ENCODE peak calls at places on chromosomes 11 and 22, in four cellular contexts. W is neural progenitor cell, H is thoracic aorta, X is heart left ventricle. T is an unnamed sample. For H3K36me3, the result is how much of the 10 kb centered on the place peaks cover.

GRCh38 chr11:103536335-103536722 is 427.1 kb downstream of the DYNC2H1 start:
- DNase-seq in W (no peak), H (no peak), X (no peak), T (no peak)

GRCh38 chr11:115613986-115614625 is 109.9 kb upstream of the CADM1 start:
- DNase-seq in W (no peak), H (no peak), X (no peak), T (no peak)

GRCh38 chr11:126772267-126772666 is 228.3 kb downstream of the KIRREL3 start:
- DNase-seq in W (no peak), H (no peak), X (no peak), T (no peak)

GRCh38 chr11:122162095-122162494 is 46.1 kb upstream of the BLID start:
- DNase-seq in W (no peak), H (no peak), X (no peak), T (no peak)

GRCh38 chr11:37449146-37449545 is 851.1 kb upstream of the RAG2 start:
- DNase-seq in W (peak), H (no peak), X (no peak), T (no peak)

GRCh38 chr22:19168088-19168890 is 10.2 kb downstream of the SLC25A1 start:
- DNase-seq in W (peak), H (no peak), X (no peak), T (no peak)

GRCh38 chr11:70541176-70541575 is 142.8 kb downstream of the CTTN start:
- DNase-seq in W (no peak), H (no peak), X (peak), T (no peak)

GRCh38 chr22:42745118-42745517 is 24.4 kb upstream of the A4GALT start:
- DNase-seq in W (no peak), H (no peak), X (no peak), T (no peak)

GRCh38 chr22:36612458-36612857 is 83.5 kb upstream of the EIF3D start:
- DNase-seq in W (no peak), H (no peak), X (no peak), T (no peak)

GRCh38 chr11:58917159-58917765 is 22.0 kb upstream of the GLYATL1 start:
- DNase-seq in W (no peak), H (no peak), X (no peak), T (no peak)

GRCh38 chr22:38494498-38494897 is 11.6 kb downstream of the DDX17 start:
- DNase-seq in W (no peak), H (no peak), X (no peak), T (no peak)

GRCh38 chr11:119739975-119740374 is 11.0 kb upstream of the NECTIN1 start:
- DNase-seq in W (no peak), H (no peak), X (no peak), T (no peak)

GRCh38 chr11:15903246-15903645 is 453.1 kb downstream of the SOX6 start:
- DNase-seq in W (no peak), H (no peak), X (no peak), T (no peak)

GRCh38 chr22:32625985-32626384 is 151.4 kb downstream of the FBXO7 start:
- DNase-seq in W (no peak), H (no peak), X (no peak), T (no peak)

GRCh38 chr11:107182983-107183382 is 164.7 kb upstream of the GUCY1A2 start:
- DNase-seq in W (no peak), H (no peak), X (no peak), T (no peak)

GRCh38 chr22:18024276-18024939 is at the start of gene MICAL3:
- DNase-seq in W (peak), H (no peak), X (peak), T (peak)

GRCh38 chr11:128776434-128777284 is 82.8 kb downstream of the FLI1 start:
- DNase-seq in W (peak), H (no peak), X (peak), T (no peak)

GRCh38 chr11:64877390-64878222 is 815 bp downstream of the EHD1 start:
- DNase-seq in W (peak), H (no peak), X (no peak), T (no peak)

GRCh38 chr11:126561327-126561893 is 205.9 kb downstream of the ST3GAL4 start:
- DNase-seq in W (peak), H (no peak), X (no peak), T (no peak)

GRCh38 chr11:96143016-96143670 is 199.9 kb downstream of the MAML2 start:
- DNase-seq in W (peak), H (no peak), X (no peak), T (no peak)

GRCh38 chr11:76880314-76880713 is 19.6 kb downstream of the ACER3 start:
- DNase-seq in W (no peak), H (no peak), X (no peak), T (no peak)

GRCh38 chr11:46901156-46901555 is 17.2 kb downstream of the LRP4 start:
- DNase-seq in W (no peak), H (no peak), X (no peak), T (no peak)
- H3K36me3 ChIP-seq in W (under half), H (under half), X (under half), T (under half)

GRCh38 chr11:976431-977160 is 50.9 kb downstream of the AP2A2 start:
- DNase-seq in W (no peak), H (no peak), X (no peak), T (no peak)
- TF ChIP-seq CTCF in W (no peak), H (no peak), X (no peak), T (no peak)

DNA sequence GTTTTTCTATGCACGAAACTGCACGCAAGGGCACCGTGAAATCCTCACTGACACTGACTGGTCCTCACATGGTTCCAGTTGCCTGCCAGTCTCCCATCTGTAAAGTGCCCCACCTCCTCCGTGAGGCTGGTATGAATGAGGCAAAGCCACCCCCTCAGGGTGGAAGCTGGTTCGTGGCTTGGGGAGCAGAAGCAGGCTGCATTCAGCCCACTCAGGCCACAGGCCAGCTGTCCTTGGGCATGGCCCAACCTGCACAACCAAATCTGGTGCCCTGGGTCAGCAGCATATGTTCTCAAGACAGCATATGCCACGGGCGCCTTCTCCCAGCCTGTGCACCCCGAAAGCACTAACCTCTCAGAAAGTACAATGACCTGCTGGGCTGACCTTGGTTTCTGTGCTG is 29.3 kb downstream of the SERPINH1 start:
- DNase-seq in W (no peak), H (no peak), X (no peak), T (no peak)
- H3K36me3 ChIP-seq in W (under half), H (under half), X (under half), T (under half)

DNA sequence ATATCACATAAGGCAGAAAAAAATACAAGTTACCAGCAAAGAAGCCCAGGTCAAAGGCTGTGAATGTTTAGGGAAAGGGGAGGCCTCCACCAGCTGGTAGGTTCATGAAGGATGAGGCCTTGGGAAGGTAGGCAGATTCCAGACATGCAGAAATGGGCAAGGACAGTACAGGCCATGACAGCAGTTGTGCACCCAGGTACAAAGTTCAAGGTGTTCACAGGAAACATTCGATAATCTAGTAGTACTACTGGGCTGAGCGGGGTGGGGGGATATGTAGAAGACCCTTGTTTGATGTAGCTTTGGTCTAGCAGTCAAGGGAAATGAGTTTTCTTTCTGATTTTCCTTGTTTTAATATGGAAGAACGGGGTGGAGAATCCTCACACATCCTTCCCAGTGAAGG is 152.8 kb upstream of the RASSF10 start:
- DNase-seq in W (no peak), H (no peak), X (no peak), T (no peak)
- TF ChIP-seq CTCF in W (no peak), H (no peak), X (no peak), T (no peak)